ENCODE peak calls at places on chromosomes 3 and 15, in seven cellular contexts. F, Z, A, M, I, G and K are unnamed samples.

GRCh38 chr3:69739204-69740102 is at the start of gene MITF:
- DNase-seq in A (peak), I (no peak), Z (peak), G (peak), F (peak), M (peak), K (peak)

GRCh38 chr15:47188766-47189507 is 528.4 kb upstream of the SEMA6D start:
- DNase-seq in F (no peak), I (no peak), G (no peak), A (no peak), M (no peak), Z (no peak), K (no peak)

GRCh38 chr15:32649336-32649735 is 7.8 kb downstream of the SCG5 start:
- DNase-seq in A (peak), F (no peak), I (no peak), Z (no peak), M (no peak), G (peak), K (no peak)

GRCh38 chr3:78096488-78097255 is 1056.8 kb downstream of the ROBO2 start:
- DNase-seq in Z (no peak), I (no peak), M (no peak), F (no peak), G (no peak), A (peak), K (peak)

GRCh38 chr15:60797444-60798040 is 318.6 kb upstream of the ICE2 start:
- DNase-seq in Z (no peak), I (no peak), G (no peak), M (no peak), A (no peak), F (no peak), K (no peak)

GRCh38 chr3:149783576-149783975 is 8.8 kb downstream of the ANKUB1 start:
- DNase-seq in F (peak), Z (no peak), M (no peak), I (no peak), A (no peak), G (peak), K (peak)

GRCh38 chr3:192864943-192865342 is 52.7 kb downstream of the MB21D2 start:
- DNase-seq in G (peak), F (no peak), M (no peak), A (no peak), Z (no peak), I (no peak), K (peak)

GRCh38 chr3:17258823-17259436 is 374.2 kb downstream of the PLCL2 start:
- DNase-seq in A (no peak), G (peak), Z (no peak), I (no peak), M (no peak), F (peak), K (peak)

GRCh38 chr15:67013696-67014095 is 51.7 kb upstream of the SMAD3 start:
- DNase-seq in Z (no peak), M (no peak), I (no peak), A (peak), F (no peak), G (peak), K (no peak)

GRCh38 chr15:29880341-29880740 is 58.1 kb upstream of the TJP1 start:
- DNase-seq in I (no peak), Z (no peak), A (no peak), G (no peak), F (no peak), M (no peak), K (no peak)

GRCh38 chr3:27533718-27534578 is 49.8 kb upstream of the SLC4A7 start:
- DNase-seq in G (peak), Z (no peak), A (peak), I (peak), F (peak), M (peak), K (peak)

GRCh38 chr3:60755094-60755493 is 496.2 kb downstream of the FHIT start:
- DNase-seq in A (no peak), G (no peak), M (no peak), I (no peak), Z (peak), F (no peak), K (no peak)
- TF ChIP-seq CTCF in A (peak), G (no peak), M (no peak), I (no peak), Z (peak), F (no peak), K (no peak)

DNA sequence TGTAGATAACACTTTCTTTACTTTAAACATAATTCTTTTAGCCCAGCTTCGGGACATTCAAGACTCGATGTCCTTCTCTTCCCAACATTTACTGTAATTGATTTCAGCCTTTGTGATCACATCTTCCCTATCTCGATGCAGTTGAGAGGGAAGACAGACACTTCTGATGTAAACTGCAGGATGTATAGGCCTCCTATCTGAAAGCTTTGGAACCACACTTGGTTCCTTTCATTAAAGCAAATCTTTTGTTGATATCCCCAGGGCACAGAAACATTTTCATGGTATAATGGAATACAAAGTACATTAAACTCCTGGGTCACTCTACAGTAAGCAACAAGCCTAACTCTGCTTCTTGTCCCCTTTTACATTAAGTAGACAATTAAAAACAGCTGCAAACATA is 6.4 kb downstream of the GRM7 start:
- DNase-seq in A (no peak), I (no peak), M (no peak), F (no peak), Z (no peak), G (no peak), K (no peak)
- TF ChIP-seq CTCF in A (no peak), I (no peak), M (no peak), F (no peak), Z (no peak), G (no peak), K (no peak)

GRCh38 chr15:48634934-48635333 is 10.6 kb downstream of the FBN1 start:
- DNase-seq in Z (no peak), I (no peak), M (no peak), A (peak), F (no peak), G (peak), K (peak)
- TF ChIP-seq CTCF in Z (no peak), I (no peak), M (no peak), A (no peak), F (no peak), G (no peak), K (no peak)

DNA sequence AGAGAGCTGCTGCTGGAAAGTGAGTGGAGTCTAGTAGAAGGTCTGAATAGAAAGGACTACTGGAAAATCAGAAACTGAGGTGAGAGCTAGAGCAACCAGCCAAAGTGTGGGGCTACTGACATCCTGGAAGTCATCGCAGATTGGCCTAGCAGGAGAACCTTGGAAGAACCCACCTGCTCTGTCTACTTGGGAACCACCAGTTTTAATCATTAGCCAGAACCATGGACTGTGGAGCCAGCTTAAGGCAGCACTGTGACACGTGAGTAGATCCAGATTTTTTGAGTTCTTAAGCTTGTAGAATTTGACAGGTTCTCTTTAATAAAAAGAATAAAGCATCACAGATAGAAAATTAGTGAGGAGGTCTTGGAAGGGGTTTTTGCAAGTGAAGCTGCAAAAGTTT is 179.1 kb upstream of the PEX5L start:
- DNase-seq in G (no peak), M (no peak), F (no peak), A (no peak), I (no peak), Z (no peak), K (no peak)
- TF ChIP-seq CTCF in G (no peak), M (no peak), F (no peak), A (no peak), I (no peak), Z (no peak), K (no peak)

GRCh38 chr3:66418432-66419052 is 82.3 kb downstream of the LRIG1 start:
- DNase-seq in I (no peak), A (no peak), G (no peak), M (peak), F (no peak), Z (no peak), K (no peak)
- TF ChIP-seq CTCF in I (no peak), A (no peak), G (no peak), M (no peak), F (no peak), Z (no peak), K (no peak)